ENCODE peak calls at places on chromosomes 6 and 20, in six cellular contexts. G is astrocyte of the spinal cord, E is cardiac fibroblast, N is lower leg skin, S is tibial nerve, B is foreskin fibroblast. K is an unnamed sample.

GRCh38 chr20:35515949-35516645 is 13.4 kb downstream of the C20orf173 start:
- DNase-seq in S (no peak), E (peak), B (peak), G (peak), N (no peak), K (peak)

GRCh38 chr20:44701116-44701865 is 13.9 kb upstream of the CCN5 start:
- DNase-seq in G (no peak), N (peak), B (peak), E (no peak), S (no peak), K (peak)

GRCh38 chr6:163118941-163119340 is 295.6 kb upstream of the QKI start:
- DNase-seq in G (no peak), E (no peak), N (no peak), S (no peak), B (no peak), K (no peak)

GRCh38 chr20:36604952-36605308 is 649 bp upstream of the RAB5IF start:
- DNase-seq in N (peak), E (no peak), G (no peak), B (no peak), S (no peak), K (peak)

GRCh38 chr20:9403481-9403880 is 110.9 kb upstream of the LAMP5 start:
- DNase-seq in N (no peak), G (no peak), E (no peak), B (no peak), S (no peak), K (no peak)

GRCh38 chr6:159989882-159990480 is 21.1 kb downstream of the IGF2R start:
- DNase-seq in S (no peak), N (no peak), E (peak), G (peak), B (no peak), K (peak)

GRCh38 chr6:140850438-140850837 is 1282.3 kb upstream of the GJE1 start:
- DNase-seq in N (no peak), E (peak), G (peak), S (no peak), B (peak), K (peak)

GRCh38 chr6:46899636-46900035 is 22.1 kb downstream of the ADGRF5 start:
- DNase-seq in S (no peak), G (no peak), E (peak), B (no peak), N (no peak), K (no peak)

GRCh38 chr6:137808191-137808590 is 58.9 kb upstream of the TNFAIP3 start:
- DNase-seq in N (no peak), E (peak), S (no peak), G (peak), B (peak), K (peak)

GRCh38 chr6:149128489-149129145 is 188.9 kb upstream of the TAB2 start:
- DNase-seq in S (no peak), N (no peak), G (no peak), B (no peak), E (no peak), K (no peak)

GRCh38 chr20:53381568-53382262 is 211.9 kb downstream of the ZNF217 start:
- DNase-seq in E (no peak), G (no peak), B (no peak), S (no peak), N (no peak), K (no peak)
- TF ChIP-seq CTCF in E (no peak), G (no peak), B (no peak), S (no peak), N (no peak), K (peak)

DNA sequence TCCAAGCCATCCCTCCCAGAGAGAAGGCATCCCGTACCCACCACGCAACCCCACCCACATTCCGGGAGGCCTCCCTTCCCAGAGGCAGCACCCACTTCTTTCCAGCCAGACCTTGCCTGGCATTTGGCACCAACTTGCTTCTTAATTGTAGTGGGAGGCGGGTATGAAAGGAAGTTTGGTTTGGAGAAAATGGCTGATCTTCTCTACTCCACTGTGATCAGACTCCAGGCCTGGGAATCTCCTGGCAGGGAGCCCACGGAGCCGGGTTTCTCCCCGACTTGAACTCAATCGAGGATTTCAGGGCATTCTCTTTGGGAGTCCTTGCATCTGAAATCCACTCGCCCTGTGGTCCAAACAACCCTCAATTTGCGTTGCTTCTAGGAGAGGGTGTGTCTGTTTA is 107.1 kb downstream of the ZDHHC14 start:
- DNase-seq in B (no peak), N (peak), G (no peak), S (no peak), E (no peak), K (no peak)
- H3K4me3 ChIP-seq in B (no peak), N (no peak), G (no peak), S (no peak), E (no peak), K (no peak)

DNA sequence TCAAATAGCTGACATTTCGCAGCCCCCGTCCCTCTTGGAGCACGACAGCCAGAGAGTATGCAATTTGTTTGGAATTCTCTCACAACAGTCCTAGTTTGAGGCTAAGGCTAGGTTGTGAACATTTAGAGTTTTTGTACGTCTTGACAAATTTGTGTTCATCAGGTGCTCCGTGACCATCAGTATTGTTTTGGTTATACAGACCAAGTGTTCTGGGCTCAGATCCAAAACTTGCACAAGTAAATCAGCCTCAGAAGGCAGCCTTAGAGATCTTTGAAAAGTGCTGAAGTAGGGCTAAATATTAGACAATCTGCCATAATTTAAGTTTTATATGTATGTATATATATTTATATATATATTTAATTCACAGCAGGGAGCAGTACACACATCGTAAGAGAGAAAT is 83.5 kb downstream of the PLCB1 start:
- DNase-seq in N (no peak), S (no peak), E (peak), G (peak), B (peak), K (peak)
- TF ChIP-seq CTCF in N (no peak), S (no peak), E (no peak), G (no peak), B (no peak), K (no peak)

DNA sequence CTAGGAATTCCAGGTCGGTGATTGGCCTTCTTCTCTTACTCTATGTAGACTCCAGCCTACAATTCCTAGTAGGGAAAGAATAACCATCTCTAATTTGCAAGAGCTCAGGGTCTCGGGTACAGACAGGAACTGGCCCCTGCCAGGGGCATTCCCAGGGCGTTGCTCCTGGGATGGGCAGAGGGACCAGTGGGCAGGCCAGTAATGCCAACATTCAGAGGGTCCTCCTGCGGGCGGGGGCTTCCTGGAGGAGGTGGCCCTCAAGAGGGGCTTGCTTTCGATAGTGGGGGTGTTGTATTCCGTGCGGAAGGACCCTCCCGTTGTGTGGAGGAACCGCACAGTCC is 129.8 kb upstream of the PRND start:
- DNase-seq in B (no peak), N (no peak), G (no peak), E (no peak), S (no peak), K (no peak)
- H3K4me3 ChIP-seq in B (peak), N (no peak), G (no peak), E (no peak), S (no peak), K (no peak)

DNA sequence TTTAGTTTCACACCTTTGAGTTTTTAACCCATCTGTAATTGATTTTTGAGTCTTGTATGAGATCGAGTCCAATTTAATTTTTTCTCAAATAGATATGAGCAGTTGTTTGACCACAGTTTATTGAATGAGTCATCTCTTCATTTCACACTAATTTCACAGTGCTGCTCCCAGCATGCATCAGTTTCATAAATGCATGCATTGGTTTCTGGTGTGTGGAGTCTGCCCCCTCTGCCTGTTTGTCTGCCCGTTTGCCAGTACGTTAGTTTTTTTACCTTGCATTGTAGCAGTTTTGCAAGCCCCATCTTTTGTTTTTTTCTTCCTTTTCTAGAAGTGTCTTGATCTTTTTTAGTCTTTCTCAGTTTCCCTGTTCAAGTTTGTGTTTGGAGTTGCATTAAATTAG is 11.9 kb downstream of the SLX4IP start:
- DNase-seq in E (peak), B (peak), N (no peak), S (no peak), G (peak), K (peak)
- TF ChIP-seq CTCF in E (no peak), B (no peak), N (no peak), S (no peak), G (no peak), K (peak)

DNA sequence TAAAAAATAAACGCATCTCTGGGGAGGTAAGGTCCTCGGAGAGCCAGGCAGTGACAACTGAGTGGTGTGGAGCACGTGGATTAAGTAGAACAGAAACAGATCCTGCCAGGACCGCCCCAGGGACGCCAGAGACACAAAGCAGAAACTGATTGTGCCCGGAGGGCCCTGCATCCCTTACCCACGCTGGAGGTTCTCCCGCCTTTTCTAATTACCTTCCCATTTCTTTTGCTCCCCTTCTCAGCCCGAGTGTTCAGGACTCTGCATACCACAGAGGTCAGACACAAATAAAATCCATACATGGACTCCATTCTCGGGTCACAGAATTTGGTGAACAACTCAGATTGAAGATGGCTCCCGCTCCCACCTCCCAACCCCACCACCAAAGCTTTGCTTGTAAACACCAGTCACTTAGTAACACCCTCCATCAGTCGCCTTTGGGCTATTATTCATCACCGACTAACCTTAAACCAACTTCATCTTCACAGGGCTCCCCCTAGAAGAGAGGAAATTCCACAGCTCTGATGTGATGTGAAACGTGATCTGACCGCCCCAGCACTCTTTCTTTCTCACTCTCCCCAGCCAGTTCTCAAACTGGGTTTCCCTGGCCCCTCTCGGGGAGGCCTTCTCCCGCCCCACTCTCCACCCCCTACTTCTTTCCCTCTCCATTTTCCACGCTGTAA is 32.6 kb upstream of the PIM1 start:
- DNase-seq in N (no peak), G (peak), B (peak), E (peak), S (no peak), K (peak)
- H3K4me3 ChIP-seq in N (no peak), G (peak), B (peak), E (peak), S (no peak), K (peak)

GRCh38 chr6:16339263-16339587 is 100.8 kb downstream of the GMPR start:
- DNase-seq in S (no peak), G (no peak), E (no peak), N (no peak), B (no peak), K (no peak)
- TF ChIP-seq CTCF in S (peak), G (no peak), E (no peak), N (no peak), B (no peak), K (no peak)

GRCh38 chr6:13730704-13731103 is 19.1 kb upstream of the RANBP9 start:
- DNase-seq in B (no peak), G (no peak), N (no peak), S (no peak), E (no peak), K (no peak)

GRCh38 chr6:13729891-13730290 is 18.3 kb upstream of the RANBP9 start:
- DNase-seq in B (peak), G (peak), S (no peak), N (no peak), E (peak), K (peak)

DNA sequence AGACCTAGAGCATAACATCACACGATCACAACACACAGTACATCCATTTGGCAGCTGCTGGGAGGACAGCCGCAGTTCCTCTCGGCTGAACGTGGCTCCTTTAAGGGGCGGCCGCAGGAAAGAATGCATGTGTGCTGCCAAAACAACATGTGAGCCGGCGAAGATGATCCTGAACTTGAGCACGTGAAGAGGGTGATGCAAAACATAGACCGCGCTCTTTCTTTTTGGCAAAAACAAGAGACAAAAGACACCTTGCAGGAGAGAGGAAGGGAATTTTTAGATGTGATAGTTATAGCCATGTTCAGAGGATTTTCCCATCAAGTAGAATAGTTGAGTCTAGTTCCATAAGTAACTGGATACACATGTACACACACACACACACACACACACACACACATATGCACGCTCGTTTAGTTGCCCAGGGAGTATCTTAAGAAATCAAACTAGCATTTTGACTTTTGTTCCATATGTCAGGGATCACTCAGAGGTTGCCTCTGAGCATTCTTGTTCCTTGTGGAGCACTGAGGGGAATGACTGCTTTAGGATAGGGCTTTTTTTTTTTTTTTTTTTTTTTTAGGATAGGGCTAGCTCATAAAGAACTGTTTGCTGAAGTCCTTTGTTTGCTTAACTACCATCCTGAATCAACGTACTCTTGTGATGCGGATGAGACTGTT is 21.7 kb upstream of the RANBP9 start:
- DNase-seq in G (peak), N (peak), B (peak), S (peak), E (peak), K (peak)
- H3K4me3 ChIP-seq in G (peak), N (no peak), B (peak), S (no peak), E (no peak), K (peak)